ENCODE peak calls at places on chromosomes 3 and 15, in ten cellular contexts. A, Y, S, Z, X, G, F, R, L and E are unnamed samples.

GRCh38 chr3:51099794-51100542 is 285.1 kb upstream of the MANF start:
- DNase-seq in Y (no peak), X (no peak), L (peak; percentile 72), S (peak; percentile 74), Z (peak; percentile 28), G (no peak), R (no peak), F (peak; percentile 51), A (peak; percentile 47), E (no peak)

GRCh38 chr15:99932676-99933402 is 199.6 kb upstream of the LYSMD4 start:
- DNase-seq in A (no peak), R (no peak), F (no peak), X (no peak), Z (no peak), L (no peak), Y (no peak), S (no peak), G (no peak), E (no peak)

GRCh38 chr15:66830358-66830757 is 128.3 kb downstream of the SMAD6 start:
- DNase-seq in S (no peak), A (peak; percentile 72), R (no peak), Y (peak; percentile 89), L (no peak), G (no peak), X (no peak), Z (no peak), F (no peak), E (no peak)

GRCh38 chr3:66133050-66133757 is 87.6 kb upstream of the SLC25A26 start:
- DNase-seq in G (no peak), Z (no peak), A (peak; percentile 91), R (no peak), S (no peak), L (no peak), F (no peak), X (no peak), Y (no peak), E (no peak)

GRCh38 chr3:48426401-48426909 is 3.4 kb downstream of the PLXNB1 start:
- DNase-seq in L (no peak), X (no peak), A (no peak), R (no peak), G (no peak), F (no peak), Y (peak; percentile 67), Z (no peak), S (no peak), E (no peak)

GRCh38 chr3:147521646-147522045 is 112.5 kb downstream of the ZIC1 start:
- DNase-seq in Y (no peak), X (no peak), F (no peak), S (no peak), A (peak; percentile 37), G (no peak), Z (no peak), R (no peak), L (no peak), E (no peak)

GRCh38 chr3:156474560-156475389 is 80.1 kb downstream of the SSR3 start:
- DNase-seq in F (no peak), S (peak; percentile 52), A (no peak), G (peak; percentile 3), L (no peak), Y (no peak), X (no peak), Z (no peak), R (no peak), E (no peak)

GRCh38 chr3:188052229-188052965 is 101.6 kb upstream of the LPP start:
- DNase-seq in L (peak; percentile 43), R (no peak), X (no peak), Y (peak; percentile 91), G (no peak), F (peak; percentile 76), S (no peak), Z (peak; percentile 37), A (peak; percentile 32), E (peak; percentile 94)

GRCh38 chr3:133448478-133449122 is 48.7 kb downstream of the BFSP2 start:
- DNase-seq in X (no peak), Y (no peak), F (no peak), S (peak; percentile 98), G (no peak), L (no peak), Z (peak; percentile 29), A (no peak), R (no peak), E (no peak)

GRCh38 chr3:13352621-13353131 is 67.4 kb downstream of the NUP210 start:
- DNase-seq in S (peak; percentile 73), Y (no peak), A (peak; percentile 41), R (no peak), L (no peak), X (no peak), Z (no peak), G (no peak), F (no peak), E (no peak)

GRCh38 chr15:95018888-95019545 is 787.7 kb downstream of the MCTP2 start:
- DNase-seq in R (no peak), X (no peak), Y (no peak), F (no peak), Z (no peak), G (no peak), S (no peak), L (no peak), A (peak; percentile 83), E (no peak)

GRCh38 chr15:41921167-41921566 is 27.3 kb upstream of the SPTBN5 start:
- DNase-seq in R (no peak), A (peak; percentile 43), F (no peak), G (no peak), L (no peak), Y (no peak), X (no peak), Z (no peak), S (no peak), E (no peak)

GRCh38 chr3:112086857-112087524 is 802 bp downstream of the C3orf52 start:
- DNase-seq in L (no peak), Y (no peak), R (no peak), X (no peak), G (peak; percentile 2), Z (no peak), A (peak; percentile 57), S (no peak), F (no peak), E (no peak)

GRCh38 chr3:76122007-76122406 is 336.7 kb upstream of the ZNF717 start:
- DNase-seq in Z (no peak), A (peak; percentile 61), L (no peak), G (no peak), X (no peak), F (no peak), Y (no peak), R (no peak), S (no peak), E (no peak)

GRCh38 chr3:110738531-110738930 is 333.1 kb upstream of the NECTIN3 start:
- DNase-seq in F (no peak), S (no peak), R (no peak), A (peak; percentile 18), G (no peak), X (no peak), Y (no peak), Z (no peak), L (no peak), E (no peak)

GRCh38 chr3:11706604-11707003 is 62.9 kb upstream of the VGLL4 start:
- DNase-seq in G (no peak), Z (no peak), Y (no peak), R (no peak), A (no peak), L (no peak), X (no peak), F (no peak), S (no peak), E (no peak)

GRCh38 chr3:107369791-107370190 is 7.4 kb upstream of the CCDC54 start:
- DNase-seq in L (no peak), A (peak; percentile 24), S (no peak), G (no peak), R (no peak), Y (no peak), F (no peak), X (no peak), Z (no peak), E (no peak)

GRCh38 chr3:150237490-150237889 is 170.6 kb upstream of the TSC22D2 start:
- DNase-seq in F (no peak), Y (peak; percentile 27), Z (no peak), X (no peak), G (no peak), S (no peak), R (no peak), L (no peak), A (peak; percentile 73), E (peak; percentile 90)

GRCh38 chr3:163306405-163306804 is 1771.9 kb downstream of the SI start:
- DNase-seq in F (no peak), S (no peak), G (no peak), A (no peak), Y (no peak), X (no peak), L (no peak), R (no peak), Z (no peak), E (no peak)
- H3K9me3 ChIP-seq in F (no peaks in the 10 kb centered on the region), S (peaks cover 28% of the 10 kb centered on the region), G (no peaks in the 10 kb centered on the region), A (peaks cover 14% of the 10 kb centered on the region), Y (peaks cover 27% of the 10 kb centered on the region), X (no peaks in the 10 kb centered on the region), L (peaks cover 48% of the 10 kb centered on the region), R (no peaks in the 10 kb centered on the region), Z (no peaks in the 10 kb centered on the region), E (no peaks in the 10 kb centered on the region)

DNA sequence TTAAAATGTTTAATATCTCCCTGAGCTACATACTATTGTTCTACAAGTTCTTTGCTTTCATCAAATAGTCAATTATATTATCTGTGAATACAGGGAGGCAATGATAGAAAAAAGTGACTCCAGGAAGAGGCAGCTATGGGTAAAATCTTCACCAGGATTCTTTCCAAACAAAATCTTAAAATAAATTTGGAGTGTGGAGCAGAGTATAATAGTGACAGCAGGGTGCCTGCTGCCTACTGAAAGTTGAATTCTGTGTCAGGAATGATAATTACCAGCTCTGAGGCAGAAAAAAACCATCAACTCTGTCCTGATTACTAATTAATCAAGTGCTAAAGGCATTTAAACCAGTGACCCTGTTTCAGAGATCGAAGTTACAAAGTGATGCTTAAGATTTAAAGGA is 148.0 kb downstream of the DIPK2A start:
- DNase-seq in R (no peak), S (no peak), A (no peak), Z (no peak), L (no peak), F (no peak), X (no peak), G (no peak), Y (no peak), E (no peak)
- H3K9me3 ChIP-seq in R (no peaks in the 10 kb centered on the region), S (no peaks in the 10 kb centered on the region), A (no peaks in the 10 kb centered on the region), Z (no peaks in the 10 kb centered on the region), L (no peaks in the 10 kb centered on the region), F (no peaks in the 10 kb centered on the region), X (no peaks in the 10 kb centered on the region), G (no peaks in the 10 kb centered on the region), Y (no peaks in the 10 kb centered on the region), E (no peaks in the 10 kb centered on the region)

DNA sequence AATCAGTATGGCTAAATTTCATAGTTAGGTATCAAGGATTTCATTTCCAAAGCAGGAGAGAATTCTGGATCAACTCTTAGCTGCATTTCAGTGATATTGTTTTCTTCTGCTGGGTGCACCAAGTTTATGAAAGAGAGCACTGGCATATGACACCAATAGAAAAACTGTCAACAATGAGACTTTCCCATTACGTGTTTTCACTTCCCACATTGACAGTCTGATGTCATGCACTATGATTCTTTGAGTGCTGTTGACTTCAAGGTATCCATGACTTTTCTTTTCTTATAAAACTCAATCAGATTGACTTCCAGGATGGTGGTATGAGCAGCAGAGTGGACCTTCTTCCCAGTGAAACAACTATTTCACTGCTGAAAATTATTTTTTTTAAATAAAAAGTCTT is 476.1 kb downstream of the EDEM1 start:
- DNase-seq in Y (no peak), Z (no peak), A (no peak), L (no peak), F (no peak), G (no peak), S (no peak), X (no peak), R (no peak), E (no peak)
- H3K9me3 ChIP-seq in Y (peaks cover 28% of the 10 kb centered on the region), Z (peaks cover 12% of the 10 kb centered on the region), A (peaks cover 21% of the 10 kb centered on the region), L (peaks cover 28% of the 10 kb centered on the region), F (no peaks in the 10 kb centered on the region), G (no peaks in the 10 kb centered on the region), S (peaks cover 16% of the 10 kb centered on the region), X (no peaks in the 10 kb centered on the region), R (peaks cover 14% of the 10 kb centered on the region), E (no peaks in the 10 kb centered on the region)

GRCh38 chr15:76204558-76204845 is 106.8 kb downstream of the ETFA start:
- DNase-seq in F (no peak), S (no peak), R (no peak), A (no peak), Z (no peak), Y (no peak), X (no peak), L (no peak), G (no peak), E (no peak)
- H3K9me3 ChIP-seq in F (no peaks in the 10 kb centered on the region), S (no peaks in the 10 kb centered on the region), R (no peaks in the 10 kb centered on the region), A (no peaks in the 10 kb centered on the region), Z (no peaks in the 10 kb centered on the region), Y (no peaks in the 10 kb centered on the region), X (no peaks in the 10 kb centered on the region), L (no peaks in the 10 kb centered on the region), G (no peaks in the 10 kb centered on the region), E (no peaks in the 10 kb centered on the region)